ENCODE peak calls at places on chromosomes 16 and 17, in ten cellular contexts. D, P, G, B, R, Q, S, C, O and E are unnamed samples. For H3K9me3 and H3K36me3, the result is how much of the 10 kb centered on the place peaks cover.

GRCh38 chr16:22321340-22322001 is 24.3 kb downstream of the POLR3E start:
- DNase-seq in Q (peak), R (peak), C (peak), G (no peak), D (peak), P (peak), O (no peak), S (peak), B (peak), E (peak)

GRCh38 chr17:78862073-78863023 is 21.7 kb upstream of the USP36 start:
- DNase-seq in Q (no peak), S (peak), B (no peak), O (peak), C (peak), R (peak), P (peak), G (peak), D (peak), E (peak)

GRCh38 chr16:84044108-84044488 is 1.5 kb upstream of the SLC38A8 start:
- DNase-seq in P (peak), O (peak), Q (peak), R (no peak), B (no peak), C (no peak), D (peak), S (peak), G (no peak), E (peak)

GRCh38 chr17:4530799-4531730 is 24.1 kb downstream of the MYBBP1A start:
- DNase-seq in Q (no peak), G (no peak), P (no peak), S (no peak), C (no peak), D (no peak), B (no peak), O (no peak), R (no peak), E (peak)

GRCh38 chr16:25005445-25006306 is 9.5 kb downstream of the ARHGAP17 start:
- DNase-seq in B (no peak), Q (no peak), O (no peak), R (no peak), D (no peak), G (no peak), P (no peak), C (no peak), S (no peak), E (no peak)

GRCh38 chr16:31676731-31677130 is 149.0 kb downstream of the AHSP start:
- DNase-seq in D (no peak), P (no peak), S (no peak), G (no peak), O (no peak), B (no peak), R (no peak), Q (no peak), C (no peak), E (no peak)

GRCh38 chr16:52561910-52562741 is 15.2 kb upstream of the TOX3 start:
- DNase-seq in C (no peak), Q (no peak), O (no peak), B (no peak), S (peak), P (peak), R (no peak), G (no peak), D (no peak), E (no peak)

GRCh38 chr16:2934450-2934849 is 22.7 kb downstream of the FLYWCH1 start:
- DNase-seq in Q (no peak), R (no peak), D (no peak), C (no peak), G (no peak), B (no peak), O (no peak), P (no peak), S (no peak), E (no peak)

GRCh38 chr16:66923866-66924265 is 1.5 kb downstream of the RRAD start:
- DNase-seq in G (no peak), D (no peak), C (no peak), O (no peak), S (peak), B (no peak), P (peak), R (no peak), Q (no peak), E (no peak)

GRCh38 chr17:78132086-78132676 is 1.6 kb downstream of the TMC8 start:
- DNase-seq in S (peak), P (peak), O (peak), B (no peak), D (no peak), Q (no peak), C (peak), R (no peak), G (peak), E (no peak)

GRCh38 chr16:13108126-13108525 is 206.7 kb downstream of the SHISA9 start:
- DNase-seq in D (no peak), P (no peak), R (no peak), Q (no peak), O (no peak), C (no peak), S (no peak), B (no peak), G (no peak), E (no peak)

GRCh38 chr16:54216268-54217187 is 70.1 kb downstream of the IRX3 start:
- DNase-seq in Q (no peak), R (peak), G (no peak), C (no peak), O (no peak), S (no peak), D (no peak), B (no peak), P (peak), E (peak)

GRCh38 chr16:10261077-10261476 is 78.8 kb upstream of the GRIN2A start:
- DNase-seq in R (no peak), P (no peak), D (no peak), B (no peak), Q (no peak), O (no peak), S (no peak), C (no peak), G (no peak), E (no peak)

GRCh38 chr17:57767561-57767960 is 22.5 kb upstream of the CCDC182 start:
- DNase-seq in R (no peak), Q (no peak), D (no peak), O (no peak), G (no peak), S (no peak), P (no peak), B (no peak), C (no peak), E (no peak)

GRCh38 chr16:4303973-4304372 is 11.9 kb upstream of the GLIS2 start:
- DNase-seq in O (no peak), R (no peak), B (no peak), P (no peak), C (no peak), Q (no peak), S (no peak), G (no peak), D (no peak), E (no peak)

GRCh38 chr17:16463341-16464000 is 28.5 kb downstream of the LRRC75A start:
- DNase-seq in O (peak), D (no peak), C (no peak), B (no peak), P (peak), S (no peak), G (no peak), R (no peak), Q (no peak), E (peak)

GRCh38 chr16:78988361-78988992 is 612.1 kb downstream of the MAF start:
- DNase-seq in Q (peak), O (no peak), P (no peak), R (no peak), S (no peak), D (no peak), G (no peak), C (no peak), B (peak), E (no peak)

GRCh38 chr17:57294629-57295501 is 38.5 kb downstream of the MSI2 start:
- DNase-seq in P (no peak), O (no peak), C (no peak), Q (no peak), D (peak), R (no peak), G (no peak), S (no peak), B (peak), E (no peak)

GRCh38 chr16:3207086-3207953 is 19.3 kb downstream of the OR1F1 start:
- DNase-seq in R (no peak), C (no peak), B (no peak), D (no peak), P (no peak), G (no peak), S (no peak), Q (no peak), O (no peak), E (no peak)

GRCh38 chr17:559699-560378 is 154.8 kb downstream of the VPS53 start:
- DNase-seq in S (no peak), Q (no peak), R (peak), G (no peak), D (peak), P (peak), C (no peak), O (no peak), B (no peak), E (no peak)

GRCh38 chr16:75196826-75197225 is 10.1 kb downstream of the CTRB2 start:
- DNase-seq in G (no peak), O (no peak), C (no peak), Q (no peak), B (no peak), D (no peak), R (no peak), S (peak), P (no peak), E (no peak)

GRCh38 chr17:57357392-57357784 is 101.1 kb downstream of the MSI2 start:
- DNase-seq in B (no peak), C (peak), O (peak), Q (no peak), G (no peak), S (peak), R (no peak), D (no peak), P (no peak), E (no peak)

GRCh38 chr16:31414706-31415105 is 13.5 kb downstream of the COX6A2 start:
- DNase-seq in Q (no peak), C (no peak), G (no peak), S (no peak), O (no peak), R (no peak), B (no peak), P (peak), D (no peak), E (no peak)

GRCh38 chr16:88289001-88289400 is 93.8 kb upstream of the ZNF469 start:
- DNase-seq in G (no peak), C (no peak), Q (no peak), B (no peak), R (no peak), P (no peak), D (no peak), O (no peak), S (no peak), E (no peak)
- H3K9me3 ChIP-seq in G (under half), C (under half), Q (under half), B (under half), R (under half), P (under half), D (under half), O (under half), S (under half), E (under half)

GRCh38 chr16:6481894-6482293 is 850.8 kb upstream of the RBFOX1 start:
- DNase-seq in D (no peak), B (no peak), G (no peak), R (no peak), Q (no peak), O (no peak), S (no peak), P (no peak), C (no peak), E (no peak)
- H3K36me3 ChIP-seq in D (under half), B (under half), G (under half), R (under half), Q (under half), O (under half), S (under half), P (under half), C (under half), E (under half)

DNA sequence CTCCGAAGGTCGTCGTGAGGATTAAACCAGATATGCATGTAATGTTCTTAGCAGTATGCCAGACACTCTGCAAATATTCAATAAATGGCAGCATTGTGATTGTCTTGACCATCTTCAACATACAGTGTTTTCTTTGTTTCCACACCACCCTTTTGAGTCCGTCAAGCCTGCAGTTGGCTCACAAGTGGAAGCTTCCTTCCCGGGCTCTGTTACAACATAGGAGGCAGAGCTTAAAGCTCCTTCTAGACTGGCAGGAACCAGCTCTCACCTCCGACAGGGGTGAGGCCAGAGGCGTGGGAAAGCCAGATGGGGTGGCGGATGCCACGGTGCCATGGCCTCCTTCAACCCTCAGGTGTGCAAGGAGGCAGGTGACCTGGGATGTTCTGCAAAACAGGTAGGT is 138.3 kb downstream of the FOXL1 start:
- DNase-seq in R (no peak), B (no peak), C (peak), D (no peak), G (no peak), O (no peak), P (no peak), Q (no peak), S (no peak), E (no peak)
- H3K4me3 ChIP-seq in R (no peak), B (no peak), C (no peak), D (no peak), G (no peak), O (no peak), P (no peak), Q (no peak), S (no peak), E (no peak)

DNA sequence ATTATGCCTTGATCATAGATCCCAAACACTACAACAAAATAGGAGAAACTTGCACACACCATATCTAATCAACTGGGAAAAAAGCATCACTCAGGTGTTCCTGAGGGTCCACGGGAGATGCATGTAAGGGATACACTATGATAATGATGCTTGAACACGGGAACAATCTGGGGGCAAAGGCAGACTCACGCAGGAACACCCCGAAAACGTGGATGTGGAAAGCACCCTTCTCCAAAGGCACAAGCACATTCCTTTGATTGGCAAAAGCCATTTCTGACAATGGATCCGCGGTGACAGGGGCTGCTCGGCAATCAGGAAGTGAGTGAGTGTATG is 1.3 kb downstream of the ZNF652 start:
- DNase-seq in S (no peak), O (no peak), R (no peak), B (no peak), P (no peak), C (no peak), G (no peak), D (peak), Q (peak), E (no peak)
- H3K9me3 ChIP-seq in S (under half), O (under half), R (under half), B (under half), P (under half), C (under half), G (under half), D (under half), Q (under half), E (under half)

DNA sequence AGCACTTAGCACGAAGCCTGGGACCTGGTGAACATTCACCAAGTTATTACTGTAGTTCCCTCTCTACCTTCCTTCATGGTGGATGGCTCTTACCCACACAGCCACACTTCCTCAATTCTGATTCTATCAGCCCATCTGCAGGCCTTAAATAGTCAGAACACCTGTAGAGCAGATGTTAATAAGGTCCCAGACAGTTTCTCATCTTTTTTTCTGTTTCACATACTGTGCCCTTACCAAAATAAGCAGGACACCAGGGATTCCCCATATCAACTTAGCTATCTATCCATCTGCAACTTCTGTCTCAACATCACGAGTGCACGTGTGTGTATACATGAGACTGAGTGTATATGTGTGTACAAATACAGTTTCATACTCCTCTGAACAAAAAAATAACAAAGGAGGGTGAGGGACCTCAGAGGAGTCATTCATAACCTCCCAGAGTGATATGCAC is 2.8 kb downstream of the RECQL5 start:
- DNase-seq in B (no peak), C (no peak), O (no peak), R (no peak), S (no peak), G (no peak), D (no peak), Q (no peak), P (no peak), E (no peak)
- H3K36me3 ChIP-seq in B (under half), C (under half), O (under half), R (half or more), S (under half), G (half or more), D (under half), Q (under half), P (under half), E (under half)

DNA sequence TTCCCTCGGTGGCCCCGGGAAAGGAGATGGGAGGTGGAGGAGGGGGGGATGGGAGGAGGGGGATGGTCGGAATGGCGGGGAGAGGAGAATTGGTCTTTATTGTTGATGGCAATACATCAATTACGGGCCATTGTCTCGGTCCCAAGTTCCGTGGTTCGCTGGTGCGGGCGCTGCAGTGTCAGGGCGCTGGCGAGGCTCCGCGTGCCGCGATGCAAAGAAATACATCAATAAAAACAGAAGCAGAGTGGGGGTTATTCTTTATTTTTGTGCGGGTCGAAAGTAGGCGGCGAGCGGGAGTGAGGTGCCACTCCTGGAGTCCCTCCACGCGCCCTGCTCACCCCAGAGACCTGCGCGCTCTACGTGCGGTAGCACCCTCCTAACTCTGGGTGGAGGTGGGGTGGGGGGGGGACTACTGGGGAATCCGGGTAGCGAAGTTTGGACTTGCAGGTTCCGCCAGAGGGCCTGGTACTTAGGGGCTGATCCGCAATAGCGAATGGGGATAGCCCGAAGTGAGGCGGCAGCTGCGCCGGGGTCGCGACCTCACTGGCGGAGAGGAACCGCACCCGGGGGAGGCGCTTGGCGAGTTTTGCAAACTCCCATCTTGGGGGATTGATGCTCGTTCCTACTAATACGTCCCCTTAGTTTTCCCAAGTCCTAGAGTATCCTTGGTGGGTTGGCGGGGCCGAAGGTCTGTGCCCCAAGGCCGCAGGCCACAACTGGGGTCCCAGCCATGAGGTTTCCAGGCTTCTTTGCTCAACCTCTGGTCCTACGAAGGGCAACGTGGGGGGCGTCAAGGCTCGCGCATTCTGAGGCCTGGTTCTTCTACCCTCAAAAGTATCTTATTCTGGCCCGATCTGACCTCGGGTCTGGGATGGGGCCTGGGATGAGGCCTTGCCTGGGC is 3.5 kb upstream of the SALL1 start:
- DNase-seq in Q (peak), R (no peak), D (no peak), B (no peak), O (no peak), P (peak), C (no peak), G (no peak), S (no peak), E (peak)
- H3K4me3 ChIP-seq in Q (peak), R (no peak), D (peak), B (peak), O (no peak), P (no peak), C (peak), G (no peak), S (peak), E (peak)

GRCh38 chr16:5509336-5509735 is 411.7 kb upstream of the EEF2KMT start:
- DNase-seq in Q (no peak), R (no peak), O (no peak), B (no peak), D (no peak), P (no peak), G (no peak), C (no peak), S (no peak), E (no peak)

GRCh38 chr16:5506021-5506420 is 408.4 kb upstream of the EEF2KMT start:
- DNase-seq in S (no peak), R (no peak), D (no peak), Q (no peak), B (no peak), P (no peak), G (no peak), C (no peak), O (no peak), E (no peak)

GRCh38 chr16:5509794-5510193 is 412.2 kb upstream of the EEF2KMT start:
- DNase-seq in D (peak), S (peak), O (no peak), G (no peak), B (no peak), Q (no peak), R (no peak), C (no peak), P (peak), E (no peak)

GRCh38 chr16:5510819-5511370 is 413.3 kb upstream of the EEF2KMT start:
- DNase-seq in O (no peak), C (peak), P (no peak), D (peak), Q (peak), R (no peak), S (no peak), G (no peak), B (no peak), E (no peak)

GRCh38 chr16:5508371-5508770 is 410.8 kb upstream of the EEF2KMT start:
- DNase-seq in C (no peak), S (no peak), Q (no peak), G (no peak), P (peak), O (no peak), R (no peak), D (no peak), B (no peak), E (no peak)
- H3K9me3 ChIP-seq in C (under half), S (under half), Q (under half), G (under half), P (under half), O (under half), R (under half), D (under half), B (under half), E (under half)